ENCODE peak calls at places on chromosomes 4 and X, in six cellular contexts. H is body of pancreas, L is mesendoderm, A is tibial artery, O is endodermal cell, W is sigmoid colon. P is an unnamed sample. For H3K4me1, the result is how much of the 10 kb centered on the place peaks cover.

GRCh38 chr4:105963461-105964400 is 68.5 kb downstream of the NPNT start:
- DNase-seq in L (no peak), O (no peak), W (no peak), A (no peak), H (no peak), P (no peak)

GRCh38 chrX:9148626-9149385 is 114.9 kb upstream of the FAM9B start:
- DNase-seq in L (peak), H (peak), W (no peak), O (peak), A (peak), P (no peak)

GRCh38 chrX:13899607-13900006 is 82.7 kb upstream of the GPM6B start:
- DNase-seq in A (no peak), O (no peak), W (no peak), H (peak), L (peak), P (no peak)

GRCh38 chrX:11764602-11765067 is 6.6 kb downstream of the MSL3 start:
- DNase-seq in A (no peak), W (no peak), O (no peak), L (no peak), H (no peak), P (no peak)

GRCh38 chrX:131792356-131792749 is 230.7 kb upstream of the STK26 start:
- DNase-seq in H (no peak), L (peak), A (no peak), O (no peak), W (peak), P (peak)

GRCh38 chr4:89134775-89135319 is 23.5 kb downstream of the TIGD2 start:
- DNase-seq in A (no peak), O (no peak), W (no peak), L (peak), H (no peak), P (no peak)

GRCh38 chr4:8911311-8912088 is 39.9 kb upstream of the HMX1 start:
- DNase-seq in L (no peak), A (peak), O (peak), W (peak), H (peak), P (peak)

GRCh38 chrX:94365736-94366135 is 691.7 kb downstream of the FAM133A start:
- DNase-seq in A (no peak), W (no peak), L (peak), H (no peak), O (no peak), P (no peak)

GRCh38 chr4:147285751-147286150 is 195.1 kb upstream of the EDNRA start:
- DNase-seq in A (no peak), H (no peak), L (no peak), O (no peak), W (no peak), P (no peak)

GRCh38 chr4:147480891-147481576 is at the start of gene EDNRA:
- DNase-seq in L (peak), W (no peak), O (peak), A (peak), H (no peak), P (no peak)

GRCh38 chr4:38656111-38656510 is 7.9 kb upstream of the KLF3 start:
- DNase-seq in A (no peak), H (no peak), O (peak), L (no peak), W (no peak), P (no peak)

GRCh38 chr4:176882201-176882600 is 89.5 kb upstream of the VEGFC start:
- DNase-seq in W (no peak), A (no peak), L (no peak), H (no peak), O (no peak), P (no peak)

GRCh38 chr4:106522839-106523238 is 154.3 kb upstream of the GIMD1 start:
- DNase-seq in L (no peak), W (no peak), O (no peak), A (no peak), H (no peak), P (no peak)

GRCh38 chr4:26105815-26106699 is 192.0 kb downstream of the SMIM20 start:
- DNase-seq in W (no peak), O (no peak), L (no peak), H (no peak), A (no peak), P (no peak)

GRCh38 chr4:26289421-26289820 is 31.4 kb upstream of the RBPJ start:
- DNase-seq in L (no peak), W (no peak), H (no peak), O (no peak), A (no peak), P (no peak)

GRCh38 chr4:41281038-41281634 is 24.4 kb downstream of the UCHL1 start:
- DNase-seq in O (peak), L (peak), W (peak), A (no peak), H (peak), P (peak)

GRCh38 chr4:107213880-107214279 is 177.8 kb upstream of the DKK2 start:
- DNase-seq in O (no peak), A (no peak), H (no peak), L (no peak), W (no peak), P (no peak)

GRCh38 chr4:121875663-121876062 is 5.4 kb upstream of the BBS7 start:
- DNase-seq in A (no peak), W (no peak), O (no peak), H (no peak), L (no peak), P (no peak)

DNA sequence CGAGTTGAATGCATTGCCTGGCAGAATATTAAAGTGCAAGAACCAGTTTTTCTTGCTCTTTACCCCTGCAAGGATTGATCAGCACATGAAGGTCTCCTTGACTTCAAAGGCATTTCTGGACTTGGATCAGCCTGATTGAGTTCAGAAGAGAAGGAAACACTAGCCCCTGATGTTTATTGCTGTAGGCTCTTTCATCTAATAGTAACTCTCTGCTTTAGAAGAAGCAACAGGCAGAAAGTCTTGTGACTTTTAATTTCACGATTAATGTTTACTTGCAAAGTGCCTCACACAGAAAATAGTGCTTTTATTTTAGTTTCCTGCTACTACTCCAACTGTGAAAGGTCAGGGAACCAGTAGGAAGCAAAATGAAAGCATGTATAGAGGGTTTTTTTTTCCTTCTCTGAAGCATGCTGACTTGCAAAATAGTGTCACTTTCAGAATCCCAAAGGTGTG is 69.1 kb downstream of the PCDH7 start:
- DNase-seq in O (no peak), W (no peak), L (no peak), A (no peak), H (no peak), P (no peak)
- H3K4me1 ChIP-seq in O (under half), W (under half), L (under half), A (under half), H (under half), P (under half)

GRCh38 chr4:1721666-1722550 is 587 bp downstream of the TACC3 start:
- DNase-seq in W (no peak), L (no peak), A (no peak), H (no peak), O (peak), P (no peak)
- H3K4me1 ChIP-seq in W (under half), L (under half), A (under half), H (half or more), O (under half), P (under half)

DNA sequence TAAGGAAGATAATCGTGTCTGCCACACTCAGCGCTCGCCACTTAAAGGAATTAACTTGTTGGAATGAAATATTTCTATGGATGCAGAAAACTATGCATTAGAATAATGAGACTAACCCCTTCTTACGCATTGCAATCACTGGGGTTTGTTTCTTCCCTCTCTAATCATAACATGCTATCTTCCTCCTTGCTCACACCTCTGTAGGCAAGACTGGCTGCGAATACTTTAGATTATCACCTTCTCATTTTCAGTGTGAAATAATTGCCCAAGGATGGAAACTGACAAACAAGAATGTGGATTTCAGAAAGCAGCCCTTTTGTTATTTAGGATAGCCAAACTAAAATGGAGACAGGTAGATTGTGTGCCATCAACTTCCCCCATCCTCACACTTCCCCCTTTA is 349.4 kb downstream of the MID1IP1 start:
- DNase-seq in H (no peak), L (peak), W (no peak), O (peak), A (no peak), P (no peak)
- H3K4me1 ChIP-seq in H (under half), L (under half), W (under half), O (under half), A (under half), P (under half)

GRCh38 chr4:113623274-113623894 is 138.2 kb downstream of the CAMK2D start:
- DNase-seq in O (no peak), A (no peak), H (no peak), L (no peak), W (no peak), P (no peak)
- H3K4me1 ChIP-seq in O (under half), A (under half), H (under half), L (under half), W (under half), P (under half)

GRCh38 chrX:39905946-39906345 is 191.8 kb downstream of the BCOR start:
- DNase-seq in H (no peak), W (no peak), A (no peak), L (no peak), O (no peak), P (no peak)

GRCh38 chrX:39905475-39905889 is 192.3 kb downstream of the BCOR start:
- DNase-seq in L (no peak), O (no peak), A (no peak), H (peak), W (peak), P (peak)

GRCh38 chrX:39903343-39903742 is 194.4 kb downstream of the BCOR start:
- DNase-seq in W (no peak), L (no peak), H (no peak), O (no peak), A (no peak), P (no peak)

GRCh38 chrX:39903937-39904336 is 193.8 kb downstream of the BCOR start:
- DNase-seq in O (no peak), L (no peak), H (no peak), W (no peak), A (no peak), P (no peak)

DNA sequence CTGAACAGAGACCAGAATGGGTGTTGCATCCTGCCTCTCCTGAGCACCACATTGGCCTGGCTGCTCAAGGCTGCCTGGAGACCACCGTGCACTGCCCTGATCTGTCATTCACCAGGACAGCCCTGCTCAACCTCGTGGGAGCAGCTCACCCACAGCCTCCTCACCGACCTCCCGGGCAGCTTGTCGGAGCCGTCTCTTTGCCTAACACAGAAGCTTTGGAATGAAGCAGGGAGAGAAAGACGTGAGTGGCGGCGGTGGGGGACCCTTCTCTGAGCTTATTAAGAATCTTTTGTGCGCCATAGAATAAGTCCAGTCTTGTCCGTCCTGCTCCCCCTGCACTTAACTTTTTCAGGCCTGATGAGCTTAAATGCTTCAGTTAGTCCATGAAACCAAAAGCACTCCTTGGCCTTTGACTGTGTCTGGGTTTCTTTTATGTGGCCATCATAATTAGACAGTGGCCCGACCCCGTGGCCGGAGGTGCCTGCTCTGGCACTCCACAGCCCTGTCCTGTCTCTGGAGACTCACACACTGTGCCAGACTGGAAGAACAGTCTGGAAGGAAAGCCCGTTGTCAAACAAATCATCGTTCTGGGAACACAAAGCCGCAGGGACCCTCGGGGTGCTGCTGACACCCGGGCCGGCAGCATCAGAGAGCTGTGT is 192.8 kb downstream of the BCOR start:
- DNase-seq in O (no peak), L (no peak), W (no peak), H (no peak), A (no peak), P (no peak)
- H3K4me1 ChIP-seq in O (under half), L (under half), W (under half), H (under half), A (under half), P (under half)

GRCh38 chr4:16225139-16225538 is 1.1 kb downstream of the TAPT1 start:
- DNase-seq in O (no peak), W (no peak), L (no peak), A (no peak), H (no peak), P (no peak)

GRCh38 chr4:16225996-16226815 is at the start of gene TAPT1:
- DNase-seq in A (peak), H (peak), W (peak), L (peak), O (peak), P (peak)

GRCh38 chr4:16224669-16225068 is 1.6 kb downstream of the TAPT1 start:
- DNase-seq in H (no peak), A (no peak), O (no peak), L (no peak), W (no peak), P (no peak)

GRCh38 chr4:16226816-16227461 is 668 bp upstream of the TAPT1 start:
- DNase-seq in A (peak), W (peak), H (peak), L (peak), O (peak), P (peak)

GRCh38 chr4:16225681-16225995 is 633 bp downstream of the TAPT1 start:
- DNase-seq in W (no peak), H (no peak), A (no peak), L (no peak), O (no peak), P (no peak)
- H3K4me1 ChIP-seq in W (under half), H (under half), A (under half), L (under half), O (under half), P (under half)

GRCh38 chrX:150759568-150760416 is 66.6 kb downstream of the MTMR1 start:
- DNase-seq in L (no peak), O (no peak), H (no peak), W (no peak), A (no peak), P (no peak)

GRCh38 chrX:150757371-150757770 is 64.2 kb downstream of the MTMR1 start:
- DNase-seq in H (no peak), W (no peak), O (no peak), L (no peak), A (no peak), P (no peak)

GRCh38 chrX:150752124-150752523 is 58.9 kb downstream of the MTMR1 start:
- DNase-seq in O (no peak), A (no peak), W (no peak), H (no peak), L (no peak), P (no peak)

DNA sequence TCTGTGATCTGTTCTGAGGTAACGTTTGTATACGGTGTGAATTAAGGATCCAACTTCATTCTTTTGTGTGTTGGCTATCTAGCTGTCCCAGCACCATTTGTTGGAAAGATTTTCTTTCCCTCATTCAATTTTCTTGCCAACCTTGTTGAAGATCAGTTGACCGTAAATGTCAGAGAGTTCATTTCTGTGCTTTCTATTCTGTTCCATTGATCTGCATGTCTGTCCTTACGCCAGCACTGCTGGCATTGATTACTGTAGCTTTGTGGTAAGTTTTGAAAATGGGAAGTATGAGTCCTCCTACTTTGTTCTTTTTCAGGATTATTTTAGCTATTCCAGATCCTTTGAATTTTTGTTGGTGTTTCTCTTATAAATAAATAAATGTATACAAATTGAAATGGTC is 60.8 kb downstream of the MTMR1 start:
- DNase-seq in W (no peak), H (no peak), O (no peak), L (no peak), A (no peak), P (no peak)
- H3K4me1 ChIP-seq in W (under half), H (under half), O (under half), L (under half), A (under half), P (under half)